ENCODE peak calls at places on chromosome 12, in six cellular contexts. One of them, this sample, is unnamed.

GRCh38 chr12:65885312-65885711 is 61.0 kb downstream of the HMGA2 start:
- DNase-seq in CD8-positive, alpha-beta T cell: no peak
- DNase-seq in foreskin keratinocyte: no peak
- DNase-seq in GM12864: no peak
- DNase-seq in hepatocyte: no peak
- DNase-seq in mucosa of descending colon: no peak
- DNase-seq in this sample: no peak

GRCh38 chr12:40281791-40282364 is 57.1 kb downstream of the LRRK2 start:
- DNase-seq in CD8-positive, alpha-beta T cell: no peak
- DNase-seq in foreskin keratinocyte: no peak
- DNase-seq in GM12864: no peak
- DNase-seq in mucosa of descending colon: no peak
- DNase-seq in hepatocyte: no peak
- DNase-seq in this sample: no peak

GRCh38 chr12:57549203-57549908 is 488 bp upstream of the KIF5A start:
- DNase-seq in GM12864: no peak
- DNase-seq in mucosa of descending colon: no peak
- DNase-seq in foreskin keratinocyte: no peak
- DNase-seq in hepatocyte: no peak
- DNase-seq in CD8-positive, alpha-beta T cell: no peak
- DNase-seq in this sample: no peak

GRCh38 chr12:23655112-23655511 is 294.4 kb downstream of the SOX5 start:
- DNase-seq in foreskin keratinocyte: no peak
- DNase-seq in hepatocyte: no peak
- DNase-seq in GM12864: no peak
- DNase-seq in mucosa of descending colon: no peak
- DNase-seq in CD8-positive, alpha-beta T cell: no peak
- DNase-seq in this sample: no peak

GRCh38 chr12:74890237-74890599 is 319.4 kb downstream of the KCNC2 start:
- DNase-seq in CD8-positive, alpha-beta T cell: no peak
- DNase-seq in GM12864: peak
- DNase-seq in mucosa of descending colon: no peak
- DNase-seq in hepatocyte: peak
- DNase-seq in foreskin keratinocyte: peak
- DNase-seq in this sample: no peak

GRCh38 chr12:119259483-119259882 is 75.0 kb upstream of the CCDC60 start:
- DNase-seq in foreskin keratinocyte: no peak
- DNase-seq in GM12864: no peak
- DNase-seq in hepatocyte: no peak
- DNase-seq in mucosa of descending colon: no peak
- DNase-seq in CD8-positive, alpha-beta T cell: no peak
- DNase-seq in this sample: peak

GRCh38 chr12:82470906-82471512 is 112.7 kb downstream of the METTL25 start:
- DNase-seq in mucosa of descending colon: no peak
- DNase-seq in GM12864: no peak
- DNase-seq in hepatocyte: no peak
- DNase-seq in CD8-positive, alpha-beta T cell: no peak
- DNase-seq in foreskin keratinocyte: no peak
- DNase-seq in this sample: no peak

GRCh38 chr12:65292241-65292640 is 13.8 kb downstream of the MSRB3 start:
- DNase-seq in mucosa of descending colon: no peak
- DNase-seq in CD8-positive, alpha-beta T cell: no peak
- DNase-seq in foreskin keratinocyte: no peak
- DNase-seq in hepatocyte: no peak
- DNase-seq in GM12864: no peak
- DNase-seq in this sample: no peak

GRCh38 chr12:126337556-126337955 is 1272.3 kb downstream of the AACS start:
- DNase-seq in mucosa of descending colon: no peak
- DNase-seq in CD8-positive, alpha-beta T cell: no peak
- DNase-seq in GM12864: no peak
- DNase-seq in hepatocyte: no peak
- DNase-seq in foreskin keratinocyte: no peak
- DNase-seq in this sample: no peak

GRCh38 chr12:114902665-114903393 is 218.9 kb upstream of the TBX3 start:
- DNase-seq in hepatocyte: peak
- DNase-seq in CD8-positive, alpha-beta T cell: no peak
- DNase-seq in foreskin keratinocyte: no peak
- DNase-seq in mucosa of descending colon: no peak
- DNase-seq in GM12864: no peak
- DNase-seq in this sample: no peak

GRCh38 chr12:39660101-39660500 is 40.5 kb upstream of the ABCD2 start:
- DNase-seq in hepatocyte: no peak
- DNase-seq in foreskin keratinocyte: no peak
- DNase-seq in GM12864: no peak
- DNase-seq in CD8-positive, alpha-beta T cell: no peak
- DNase-seq in mucosa of descending colon: no peak
- DNase-seq in this sample: no peak

GRCh38 chr12:96094201-96094600 is 58.8 kb upstream of the LTA4H start:
- DNase-seq in CD8-positive, alpha-beta T cell: no peak
- DNase-seq in mucosa of descending colon: no peak
- DNase-seq in hepatocyte: no peak
- DNase-seq in foreskin keratinocyte: peak
- DNase-seq in GM12864: no peak
- DNase-seq in this sample: no peak

GRCh38 chr12:460301-461230 is 827 bp downstream of the B4GALNT3 start:
- DNase-seq in GM12864: no peak
- DNase-seq in hepatocyte: peak
- DNase-seq in foreskin keratinocyte: no peak
- DNase-seq in mucosa of descending colon: peak
- DNase-seq in CD8-positive, alpha-beta T cell: peak
- DNase-seq in this sample: peak

GRCh38 chr12:126944684-126945083 is 1322.3 kb upstream of the TMEM132C start:
- DNase-seq in mucosa of descending colon: no peak
- DNase-seq in foreskin keratinocyte: no peak
- DNase-seq in CD8-positive, alpha-beta T cell: no peak
- DNase-seq in hepatocyte: no peak
- DNase-seq in GM12864: no peak
- DNase-seq in this sample: no peak

GRCh38 chr12:100249936-100250335 is 16.9 kb downstream of the DEPDC4 start:
- DNase-seq in foreskin keratinocyte: no peak
- DNase-seq in hepatocyte: no peak
- DNase-seq in mucosa of descending colon: no peak
- DNase-seq in GM12864: no peak
- DNase-seq in CD8-positive, alpha-beta T cell: no peak
- DNase-seq in this sample: no peak

GRCh38 chr12:48980953-48981756 is 3.0 kb downstream of the WNT1 start:
- DNase-seq in GM12864: no peak
- DNase-seq in CD8-positive, alpha-beta T cell: peak
- DNase-seq in hepatocyte: no peak
- DNase-seq in mucosa of descending colon: peak
- DNase-seq in foreskin keratinocyte: no peak
- DNase-seq in this sample: peak

GRCh38 chr12:125185740-125186470 is 120.7 kb downstream of the AACS start:
- DNase-seq in CD8-positive, alpha-beta T cell: no peak
- DNase-seq in hepatocyte: peak
- DNase-seq in foreskin keratinocyte: no peak
- DNase-seq in mucosa of descending colon: peak
- DNase-seq in GM12864: peak
- DNase-seq in this sample: peak

GRCh38 chr12:97464241-97465011 is 1.8 kb downstream of the RMST start:
- DNase-seq in foreskin keratinocyte: no peak
- DNase-seq in hepatocyte: no peak
- DNase-seq in mucosa of descending colon: no peak
- DNase-seq in CD8-positive, alpha-beta T cell: no peak
- DNase-seq in GM12864: no peak
- DNase-seq in this sample: no peak

GRCh38 chr12:5969156-5969973 is 24.3 kb upstream of the ANO2 start:
- DNase-seq in hepatocyte: no peak
- DNase-seq in mucosa of descending colon: no peak
- DNase-seq in CD8-positive, alpha-beta T cell: no peak
- DNase-seq in foreskin keratinocyte: no peak
- DNase-seq in GM12864: no peak
- DNase-seq in this sample: no peak

GRCh38 chr12:49331360-49332222 is 5.4 kb downstream of the C1QL4 start:
- DNase-seq in GM12864: no peak
- DNase-seq in hepatocyte: peak
- DNase-seq in mucosa of descending colon: no peak
- DNase-seq in CD8-positive, alpha-beta T cell: no peak
- DNase-seq in foreskin keratinocyte: no peak
- DNase-seq in this sample: no peak

GRCh38 chr12:47249719-47250506 is 170.2 kb upstream of the AMIGO2 start:
- DNase-seq in foreskin keratinocyte: peak
- DNase-seq in GM12864: no peak
- DNase-seq in CD8-positive, alpha-beta T cell: no peak
- DNase-seq in hepatocyte: no peak
- DNase-seq in mucosa of descending colon: no peak
- DNase-seq in this sample: no peak

GRCh38 chr12:115710104-115710564 is 567.4 kb downstream of the MED13L start:
- DNase-seq in GM12864: no peak
- DNase-seq in CD8-positive, alpha-beta T cell: no peak
- DNase-seq in mucosa of descending colon: no peak
- DNase-seq in hepatocyte: peak
- DNase-seq in foreskin keratinocyte: peak
- DNase-seq in this sample: no peak

GRCh38 chr12:129887047-129887568 is 16.7 kb downstream of the TMEM132D start:
- DNase-seq in mucosa of descending colon: no peak
- DNase-seq in CD8-positive, alpha-beta T cell: no peak
- DNase-seq in hepatocyte: peak
- DNase-seq in foreskin keratinocyte: no peak
- DNase-seq in GM12864: no peak
- DNase-seq in this sample: no peak

GRCh38 chr12:31031951-31032335 is 41.7 kb upstream of the DDX11 start:
- DNase-seq in CD8-positive, alpha-beta T cell: no peak
- DNase-seq in GM12864: no peak
- DNase-seq in hepatocyte: no peak
- DNase-seq in foreskin keratinocyte: no peak
- DNase-seq in mucosa of descending colon: no peak
- DNase-seq in this sample: no peak

GRCh38 chr12:87272846-87273245 is 756.4 kb downstream of the C12orf50 start:
- DNase-seq in CD8-positive, alpha-beta T cell: no peak
- DNase-seq in foreskin keratinocyte: no peak
- DNase-seq in hepatocyte: no peak
- DNase-seq in mucosa of descending colon: no peak
- DNase-seq in GM12864: no peak
- DNase-seq in this sample: no peak

GRCh38 chr12:2879853-2880252 is 2.8 kb downstream of the RHNO1 start:
- DNase-seq in mucosa of descending colon: no peak
- DNase-seq in GM12864: no peak
- DNase-seq in hepatocyte: no peak
- DNase-seq in CD8-positive, alpha-beta T cell: no peak
- DNase-seq in foreskin keratinocyte: no peak
- DNase-seq in this sample: no peak

GRCh38 chr12:2876431-2877046 is 435 bp downstream of the FOXM1 start:
- DNase-seq in GM12864: no peak
- DNase-seq in mucosa of descending colon: no peak
- DNase-seq in hepatocyte: no peak
- DNase-seq in foreskin keratinocyte: peak
- DNase-seq in CD8-positive, alpha-beta T cell: no peak
- DNase-seq in this sample: peak

GRCh38 chr12:2877959-2878732 is 1.1 kb downstream of the RHNO1 start:
- DNase-seq in mucosa of descending colon: no peak
- DNase-seq in foreskin keratinocyte: peak
- DNase-seq in CD8-positive, alpha-beta T cell: no peak
- DNase-seq in GM12864: no peak
- DNase-seq in hepatocyte: peak
- DNase-seq in this sample: no peak

GRCh38 chr12:2877047-2877958 is at the start of the genes FOXM1 and RHNO1:
- DNase-seq in mucosa of descending colon: peak
- DNase-seq in CD8-positive, alpha-beta T cell: peak
- DNase-seq in GM12864: peak
- DNase-seq in foreskin keratinocyte: peak
- DNase-seq in hepatocyte: peak
- DNase-seq in this sample: peak
- TF ChIP-seq CTCF in mucosa of descending colon: no peak
- TF ChIP-seq CTCF in CD8-positive, alpha-beta T cell: no peak
- TF ChIP-seq CTCF in GM12864: no peak
- TF ChIP-seq CTCF in foreskin keratinocyte: peak
- TF ChIP-seq CTCF in hepatocyte: peak
- TF ChIP-seq CTCF in this sample: no peak

GRCh38 chr12:56160160-56160763 is 2.1 kb downstream of the MYL6 start:
- DNase-seq in hepatocyte: no peak
- DNase-seq in foreskin keratinocyte: no peak
- DNase-seq in GM12864: no peak
- DNase-seq in mucosa of descending colon: peak
- DNase-seq in CD8-positive, alpha-beta T cell: peak
- DNase-seq in this sample: peak
- TF ChIP-seq CTCF in hepatocyte: no peak
- TF ChIP-seq CTCF in foreskin keratinocyte: peak
- TF ChIP-seq CTCF in GM12864: no peak
- TF ChIP-seq CTCF in mucosa of descending colon: no peak
- TF ChIP-seq CTCF in CD8-positive, alpha-beta T cell: no peak
- TF ChIP-seq CTCF in this sample: no peak

DNA sequence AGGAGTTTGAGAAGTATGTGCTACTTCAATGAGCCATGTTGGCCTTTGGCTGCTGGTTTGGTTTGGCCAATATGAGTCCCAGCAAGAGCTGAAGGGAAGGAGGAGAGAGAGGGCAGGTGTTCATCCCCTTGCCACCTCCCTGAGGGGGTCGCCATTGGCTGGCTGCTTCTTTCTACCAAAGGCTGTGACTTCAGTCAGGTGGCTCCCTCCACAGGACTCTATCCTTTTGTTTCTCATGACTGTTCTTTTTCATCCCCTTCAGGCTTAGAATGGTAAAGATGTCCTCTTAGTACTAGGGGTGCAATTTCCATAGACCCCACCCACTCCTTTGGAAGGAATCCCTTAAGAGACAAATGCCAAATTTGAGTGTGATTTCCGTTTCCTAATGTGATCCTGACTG is 31.2 kb upstream of the OTOGL start:
- DNase-seq in hepatocyte: no peak
- DNase-seq in CD8-positive, alpha-beta T cell: no peak
- DNase-seq in GM12864: no peak
- DNase-seq in mucosa of descending colon: no peak
- DNase-seq in foreskin keratinocyte: no peak
- DNase-seq in this sample: no peak
- TF ChIP-seq CTCF in hepatocyte: no peak
- TF ChIP-seq CTCF in CD8-positive, alpha-beta T cell: no peak
- TF ChIP-seq CTCF in GM12864: no peak
- TF ChIP-seq CTCF in mucosa of descending colon: no peak
- TF ChIP-seq CTCF in foreskin keratinocyte: no peak
- TF ChIP-seq CTCF in this sample: no peak

GRCh38 chr12:15631007-15631715 is 158.0 kb downstream of the EPS8 start:
- DNase-seq in GM12864: no peak
- DNase-seq in hepatocyte: no peak
- DNase-seq in mucosa of descending colon: no peak
- DNase-seq in foreskin keratinocyte: no peak
- DNase-seq in CD8-positive, alpha-beta T cell: no peak
- DNase-seq in this sample: no peak
- TF ChIP-seq CTCF in GM12864: no peak
- TF ChIP-seq CTCF in hepatocyte: no peak
- TF ChIP-seq CTCF in mucosa of descending colon: no peak
- TF ChIP-seq CTCF in foreskin keratinocyte: no peak
- TF ChIP-seq CTCF in CD8-positive, alpha-beta T cell: no peak
- TF ChIP-seq CTCF in this sample: no peak

GRCh38 chr12:110937104-110937641 is 16.8 kb upstream of the MYL2 start:
- DNase-seq in GM12864: no peak
- DNase-seq in CD8-positive, alpha-beta T cell: peak
- DNase-seq in mucosa of descending colon: no peak
- DNase-seq in hepatocyte: peak
- DNase-seq in foreskin keratinocyte: no peak
- DNase-seq in this sample: peak
- TF ChIP-seq CTCF in GM12864: peak
- TF ChIP-seq CTCF in CD8-positive, alpha-beta T cell: peak
- TF ChIP-seq CTCF in mucosa of descending colon: peak
- TF ChIP-seq CTCF in hepatocyte: peak
- TF ChIP-seq CTCF in foreskin keratinocyte: peak
- TF ChIP-seq CTCF in this sample: peak

This sample was measured in GM06990.